ENCODE peak calls at places on chromosome 11, in ten cellular contexts. Q, Z, J, D, X, Y, B, V, L and U are unnamed samples.

GRCh38 chr11:85096939-85097338 is 530.2 kb downstream of the DLG2 start:
- DNase-seq in Q (no peak), Z (no peak), J (no peak), D (no peak), X (no peak), Y (no peak), B (no peak), V (no peak), L (no peak), U (no peak)

GRCh38 chr11:120130991-120131760 is 6.7 kb downstream of the TRIM29 start:
- DNase-seq in Q (no peak), Z (no peak), J (no peak), D (peak), X (no peak), Y (peak), B (peak), V (peak), L (no peak), U (no peak)

GRCh38 chr11:92259861-92260260 is 35.2 kb downstream of the FAT3 start:
- DNase-seq in Q (no peak), Z (no peak), J (no peak), D (no peak), X (no peak), Y (no peak), B (no peak), V (no peak), L (no peak), U (no peak)

GRCh38 chr11:8926236-8926635 is 6.5 kb downstream of the C11orf16 start:
- DNase-seq in Q (no peak), Z (no peak), J (no peak), D (no peak), X (no peak), Y (no peak), B (no peak), V (no peak), L (no peak), U (no peak)

GRCh38 chr11:86811637-86812321 is 11.4 kb downstream of the PRSS23 start:
- DNase-seq in Q (peak), Z (no peak), J (peak), D (peak), X (peak), Y (no peak), B (no peak), V (no peak), L (peak), U (peak)

GRCh38 chr11:64568584-64569140 is 22.4 kb upstream of the SLC22A12 start:
- DNase-seq in Q (no peak), Z (no peak), J (no peak), D (peak), X (no peak), Y (peak), B (no peak), V (no peak), L (no peak), U (no peak)

GRCh38 chr11:34354782-34355181 is 3.0 kb downstream of the ABTB2 start:
- DNase-seq in Q (peak), Z (no peak), J (peak), D (no peak), X (peak), Y (no peak), B (no peak), V (no peak), L (peak), U (no peak)

GRCh38 chr11:20669833-20670684 is 673 bp downstream of the NELL1 start:
- DNase-seq in Q (no peak), Z (no peak), J (no peak), D (peak), X (no peak), Y (no peak), B (no peak), V (no peak), L (no peak), U (no peak)

GRCh38 chr11:95084509-95084908 is 5.1 kb upstream of the ENDOD1 start:
- DNase-seq in Q (peak), Z (no peak), J (peak), D (no peak), X (peak), Y (no peak), B (no peak), V (no peak), L (peak), U (no peak)

GRCh38 chr11:27451528-27451927 is 21.1 kb downstream of the LGR4 start:
- DNase-seq in Q (peak), Z (no peak), J (peak), D (no peak), X (no peak), Y (no peak), B (no peak), V (no peak), L (no peak), U (no peak)

GRCh38 chr11:3126207-3126865 is 38.8 kb downstream of the OSBPL5 start:
- DNase-seq in Q (no peak), Z (no peak), J (no peak), D (peak), X (no peak), Y (peak), B (peak), V (peak), L (peak), U (no peak)

GRCh38 chr11:75565221-75565814 is 3.3 kb downstream of the SERPINH1 start:
- DNase-seq in Q (peak), Z (no peak), J (peak), D (peak), X (peak), Y (no peak), B (peak), V (peak), L (peak), U (peak)

GRCh38 chr11:60699282-60699681 is at the start of gene MS4A8:
- DNase-seq in Q (no peak), Z (no peak), J (no peak), D (no peak), X (no peak), Y (no peak), B (no peak), V (peak), L (no peak), U (no peak)

GRCh38 chr11:115324569-115325432 is 179.4 kb downstream of the CADM1 start:
- DNase-seq in Q (peak), Z (peak), J (peak), D (peak), X (peak), Y (no peak), B (no peak), V (peak), L (peak), U (peak)

GRCh38 chr11:117000741-117001096 is 97.5 kb downstream of the SIK3 start:
- DNase-seq in Q (peak), Z (no peak), J (peak), D (no peak), X (no peak), Y (no peak), B (no peak), V (no peak), L (no peak), U (no peak)

GRCh38 chr11:57380975-57381374 is at the start of gene PRG3:
- DNase-seq in Q (no peak), Z (no peak), J (no peak), D (no peak), X (no peak), Y (no peak), B (no peak), V (no peak), L (no peak), U (no peak)

GRCh38 chr11:61962213-61963015 is 5.0 kb downstream of the FTH1 start:
- DNase-seq in Q (peak), Z (no peak), J (no peak), D (peak), X (no peak), Y (no peak), B (no peak), V (no peak), L (no peak), U (no peak)

GRCh38 chr11:134939905-134940304 is 527.9 kb upstream of the B3GAT1 start:
- DNase-seq in Q (no peak), Z (no peak), J (no peak), D (peak), X (no peak), Y (no peak), B (peak), V (no peak), L (no peak), U (no peak)

GRCh38 chr11:32706985-32707736 is 87.3 kb downstream of the CCDC73 start:
- DNase-seq in Q (peak), Z (no peak), J (peak), D (no peak), X (peak), Y (no peak), B (no peak), V (no peak), L (peak), U (peak)

GRCh38 chr11:117071344-117071787 is 26.9 kb downstream of the SIK3 start:
- DNase-seq in Q (peak), Z (no peak), J (peak), D (no peak), X (peak), Y (no peak), B (no peak), V (peak), L (peak), U (no peak)

GRCh38 chr11:134949121-134949591 is 537.1 kb upstream of the B3GAT1 start:
- DNase-seq in Q (peak), Z (no peak), J (peak), D (no peak), X (peak), Y (no peak), B (no peak), V (no peak), L (peak), U (no peak)

GRCh38 chr11:112694244-112694643 is 267.0 kb upstream of the NCAM1 start:
- DNase-seq in Q (no peak), Z (no peak), J (no peak), D (no peak), X (no peak), Y (no peak), B (no peak), V (no peak), L (no peak), U (no peak)

GRCh38 chr11:134258577-134258976 is 5.2 kb downstream of the ACAD8 start:
- DNase-seq in Q (no peak), Z (no peak), J (no peak), D (no peak), X (no peak), Y (no peak), B (no peak), V (no peak), L (no peak), U (no peak)

GRCh38 chr11:64245797-64246623 is 733 bp downstream of the PPP1R14B start:
- DNase-seq in Q (peak), Z (peak), J (peak), D (peak), X (peak), Y (peak), B (peak), V (peak), L (peak), U (peak)

GRCh38 chr11:123129920-123130319 is 65.1 kb downstream of the CLMP start:
- DNase-seq in Q (peak), Z (no peak), J (peak), D (no peak), X (peak), Y (no peak), B (no peak), V (no peak), L (no peak), U (peak)

GRCh38 chr11:5620606-5621521 is 3.9 kb upstream of the TRIM34 start:
- DNase-seq in Q (peak), Z (no peak), J (peak), D (no peak), X (peak), Y (no peak), B (no peak), V (no peak), L (peak), U (peak)

GRCh38 chr11:78188809-78189724 is at the start of gene USP35:
- DNase-seq in Q (no peak), Z (no peak), J (no peak), D (no peak), X (no peak), Y (no peak), B (no peak), V (no peak), L (no peak), U (no peak)

GRCh38 chr11:96306933-96307747 is 35.9 kb downstream of the MAML2 start:
- DNase-seq in Q (peak), Z (peak), J (peak), D (peak), X (peak), Y (peak), B (peak), V (peak), L (peak), U (peak)

GRCh38 chr11:123428221-123428631 is 1.8 kb upstream of the GRAMD1B start:
- DNase-seq in Q (no peak), Z (no peak), J (no peak), D (no peak), X (no peak), Y (no peak), B (no peak), V (no peak), L (no peak), U (no peak)

GRCh38 chr11:49302360-49302759 is 94.0 kb upstream of the FOLH1 start:
- DNase-seq in Q (no peak), Z (no peak), J (no peak), D (no peak), X (no peak), Y (no peak), B (no peak), V (no peak), L (no peak), U (no peak)

GRCh38 chr11:64763804-64764611 is 4.2 kb upstream of the PYGM start:
- DNase-seq in Q (no peak), Z (no peak), J (no peak), D (no peak), X (no peak), Y (no peak), B (no peak), V (no peak), L (no peak), U (no peak)

GRCh38 chr11:91997178-91997577 is 227.4 kb upstream of the FAT3 start:
- DNase-seq in Q (no peak), Z (no peak), J (no peak), D (no peak), X (no peak), Y (no peak), B (no peak), V (no peak), L (no peak), U (no peak)

GRCh38 chr11:2775083-2775625 is 75.4 kb upstream of the KCNQ1OT1 start:
- DNase-seq in Q (no peak), Z (no peak), J (no peak), D (peak), X (no peak), Y (peak), B (no peak), V (no peak), L (no peak), U (no peak)

GRCh38 chr11:135006800-135007199 is 594.8 kb upstream of the B3GAT1 start:
- DNase-seq in Q (no peak), Z (no peak), J (no peak), D (no peak), X (no peak), Y (no peak), B (no peak), V (no peak), L (no peak), U (no peak)

GRCh38 chr11:19395050-19395449 is 154.3 kb upstream of the E2F8 start:
- DNase-seq in Q (no peak), Z (no peak), J (no peak), D (peak), X (no peak), Y (no peak), B (no peak), V (no peak), L (no peak), U (no peak)

GRCh38 chr11:118217575-118217974 is 7.2 kb downstream of the JAML start:
- DNase-seq in Q (no peak), Z (no peak), J (no peak), D (no peak), X (no peak), Y (no peak), B (no peak), V (no peak), L (no peak), U (no peak)

DNA sequence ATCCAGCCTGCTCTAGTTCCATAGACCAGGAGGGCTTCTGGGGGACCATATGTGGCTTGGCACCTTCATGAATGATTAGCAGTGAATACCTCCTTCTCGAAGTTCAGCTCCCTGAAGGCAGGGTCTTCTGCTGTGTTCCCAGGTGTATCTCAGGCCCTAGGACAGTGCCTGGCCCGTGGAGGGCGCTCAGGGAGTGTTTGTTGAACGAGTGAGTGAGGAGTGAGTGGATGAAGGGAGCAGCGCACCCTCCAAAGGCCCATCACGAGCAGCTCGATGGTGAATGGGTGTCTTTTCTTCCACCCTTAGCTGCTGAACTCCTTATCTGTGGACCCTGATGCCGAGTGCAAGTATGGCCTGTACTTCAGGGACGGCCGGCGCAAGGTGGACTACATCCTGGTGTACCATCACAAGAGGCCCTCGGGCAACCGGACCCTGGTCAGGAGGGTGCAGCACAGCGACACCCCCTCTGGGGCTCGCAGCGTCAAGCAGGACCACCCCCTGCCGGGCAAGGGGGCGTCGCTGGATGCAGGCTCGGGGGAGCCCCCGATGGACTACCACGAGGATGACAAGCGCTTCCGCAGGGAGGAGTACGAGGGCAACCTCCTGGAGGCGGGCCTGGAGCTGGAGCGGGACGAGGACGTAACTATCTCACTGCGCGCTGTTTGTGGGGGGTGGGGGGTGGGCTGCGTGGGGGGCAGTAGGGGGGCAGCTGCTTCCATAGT is 9.5 kb downstream of the ANO1 start:
- DNase-seq in Q (no peak), Z (no peak), J (no peak), D (peak), X (no peak), Y (no peak), B (no peak), V (no peak), L (no peak), U (no peak)
- TF ChIP-seq CTCF in Q (no peak), Z (no peak), J (no peak), D (peak), X (no peak), Y (no peak), B (no peak), V (no peak), L (no peak), U (no peak)

GRCh38 chr11:66546368-66546965 is at the start of gene ACTN3:
- DNase-seq in Q (peak), Z (no peak), J (peak), D (peak), X (no peak), Y (no peak), B (peak), V (peak), L (no peak), U (no peak)

GRCh38 chr11:66542362-66542761 is 3.5 kb downstream of the ZDHHC24 start:
- DNase-seq in Q (peak), Z (no peak), J (peak), D (no peak), X (peak), Y (no peak), B (no peak), V (no peak), L (peak), U (no peak)

GRCh38 chr11:66541892-66542291 is 4.0 kb downstream of the ZDHHC24 start:
- DNase-seq in Q (no peak), Z (no peak), J (no peak), D (no peak), X (no peak), Y (no peak), B (no peak), V (no peak), L (no peak), U (no peak)

GRCh38 chr11:66545701-66546367 is at the start of gene ZDHHC24:
- DNase-seq in Q (peak), Z (peak), J (peak), D (peak), X (peak), Y (peak), B (peak), V (peak), L (peak), U (peak)

DNA sequence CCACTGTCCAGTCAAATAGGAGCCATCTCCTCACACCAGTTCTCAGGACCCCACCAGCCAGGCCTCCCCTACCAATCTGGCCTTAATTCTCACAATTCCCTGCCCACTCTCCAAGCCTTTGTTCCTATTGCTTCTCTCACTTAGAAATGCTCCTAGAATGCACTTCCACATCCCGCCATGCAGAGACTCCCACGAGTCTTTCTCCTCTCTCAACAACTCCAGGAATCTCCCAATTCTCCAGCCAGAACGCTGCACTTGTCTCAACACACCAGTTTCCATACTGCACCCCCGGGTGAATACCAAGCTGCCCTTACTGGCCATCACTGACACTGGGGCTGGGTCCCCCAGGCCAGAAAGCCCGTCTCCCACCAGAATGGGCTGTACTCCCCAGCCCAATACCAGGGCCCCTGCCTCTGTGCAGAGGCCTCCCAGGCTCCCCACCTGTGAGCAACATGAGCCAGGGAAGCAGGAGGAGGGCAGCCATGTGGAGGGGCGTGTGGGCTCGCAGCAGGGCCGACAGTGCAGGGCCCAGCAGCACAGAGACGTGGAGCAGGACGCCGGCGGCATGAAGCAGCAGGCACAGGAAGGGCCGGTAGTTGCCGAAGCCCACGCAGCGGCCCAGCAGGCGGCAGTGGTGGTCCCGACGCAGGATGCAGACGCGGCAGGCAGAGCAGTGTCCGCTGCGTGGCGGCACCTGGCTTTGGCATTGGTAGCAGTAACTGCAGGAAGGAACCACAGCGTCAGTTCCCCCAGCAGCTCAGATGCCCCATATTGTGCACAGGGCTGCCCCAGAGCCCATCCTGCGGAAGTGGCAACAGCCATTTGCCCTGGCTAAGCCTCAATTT is 2.4 kb downstream of the ZDHHC24 start:
- DNase-seq in Q (peak), Z (no peak), J (peak), D (peak), X (peak), Y (peak), B (peak), V (peak), L (no peak), U (no peak)
- TF ChIP-seq CTCF in Q (peak), Z (no peak), J (peak), D (peak), X (peak), Y (peak), B (no peak), V (no peak), L (no peak), U (peak)

GRCh38 chr11:72015511-72016061 is 16.9 kb downstream of the IL18BP start:
- DNase-seq in Q (peak), Z (no peak), J (peak), D (peak), X (no peak), Y (no peak), B (no peak), V (no peak), L (peak), U (no peak)
- TF ChIP-seq CTCF in Q (peak), Z (peak), J (peak), D (peak), X (peak), Y (no peak), B (peak), V (no peak), L (peak), U (peak)

DNA sequence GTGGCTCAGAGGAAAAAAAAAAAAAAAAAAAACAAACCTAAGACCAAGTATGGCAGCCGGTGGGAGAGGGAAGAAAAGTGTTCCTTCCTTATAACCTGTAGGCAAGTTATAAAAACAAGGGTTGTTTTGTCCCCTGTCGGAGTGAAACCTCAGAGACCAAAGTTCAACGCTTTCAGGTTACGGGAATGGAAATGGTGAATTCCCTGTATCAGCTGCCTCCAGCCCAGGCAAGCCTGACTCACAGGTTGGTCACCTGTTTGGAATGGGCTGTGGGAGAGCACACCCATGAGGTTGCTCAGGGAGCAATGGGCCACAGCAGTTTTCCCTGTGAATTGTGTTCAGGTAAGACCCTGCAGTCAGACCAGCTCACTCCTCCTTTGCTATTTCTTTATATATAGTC is 138.9 kb downstream of the ETS1 start:
- DNase-seq in Q (peak), Z (peak), J (peak), D (peak), X (peak), Y (no peak), B (no peak), V (peak), L (peak), U (peak)
- TF ChIP-seq CTCF in Q (no peak), Z (peak), J (no peak), D (peak), X (no peak), Y (no peak), B (no peak), V (peak), L (peak), U (no peak)

GRCh38 chr11:15629690-15630321 is 515.1 kb downstream of the INSC start:
- DNase-seq in Q (no peak), Z (peak), J (no peak), D (peak), X (peak), Y (peak), B (peak), V (peak), L (no peak), U (no peak)
- TF ChIP-seq CTCF in Q (no peak), Z (peak), J (peak), D (peak), X (peak), Y (peak), B (peak), V (peak), L (peak), U (no peak)